ENCODE peak calls at places on chromosomes 5 and 9, in four cellular contexts. J, T, H and X are unnamed samples. For H3K9me3 and H3K4me1, the result is how much of the 10 kb centered on the place peaks cover.

GRCh38 chr5:114957384-114957783 is 212.3 kb downstream of the TRIM36 start:
- DNase-seq in J (no peak), T (no peak), H (no peak), X (no peak)

GRCh38 chr9:93636667-93637066 is 60.3 kb downstream of the PHF2 start:
- DNase-seq in J (no peak), T (no peak), H (no peak), X (no peak)

GRCh38 chr9:96189995-96190394 is 112.0 kb downstream of the HSD17B3 start:
- DNase-seq in J (no peak), T (no peak), H (no peak), X (no peak)

GRCh38 chr5:40600383-40600782 is 79.3 kb upstream of the PTGER4 start:
- DNase-seq in J (no peak), T (no peak), H (no peak), X (no peak)

GRCh38 chr5:113487779-113488644 is at the start of gene MCC:
- DNase-seq in J (peak), T (peak), H (peak), X (peak)

GRCh38 chr9:130379649-130379970 is 65.2 kb upstream of the ASS1 start:
- DNase-seq in J (no peak), T (no peak), H (no peak), X (no peak)

GRCh38 chr5:171520300-171521170 is 101.1 kb downstream of the FGF18 start:
- DNase-seq in J (peak), T (peak), H (no peak), X (no peak)

GRCh38 chr5:173232499-173233346 is 2.3 kb downstream of the NKX2-5 start:
- DNase-seq in J (no peak), T (no peak), H (no peak), X (no peak)

GRCh38 chr9:16505159-16505558 is 365.3 kb downstream of the BNC2 start:
- DNase-seq in J (peak), T (peak), H (no peak), X (no peak)

GRCh38 chr9:137319976-137320551 is 18.0 kb upstream of the NRARP start:
- DNase-seq in J (no peak), T (no peak), H (no peak), X (no peak)

GRCh38 chr5:101950050-101950449 is 346.0 kb downstream of the SLCO4C1 start:
- DNase-seq in J (no peak), T (no peak), H (no peak), X (no peak)

GRCh38 chr9:127912882-127913281 is 4.0 kb downstream of the ST6GALNAC4 start:
- DNase-seq in J (no peak), T (no peak), H (no peak), X (peak)

GRCh38 chr9:131001990-131002389 is 7.0 kb upstream of the LAMC3 start:
- DNase-seq in J (no peak), T (no peak), H (no peak), X (no peak)

GRCh38 chr9:105053209-105053652 is 125.3 kb upstream of the ABCA1 start:
- DNase-seq in J (peak), T (peak), H (no peak), X (no peak)

GRCh38 chr9:15889555-15889954 is 336.7 kb downstream of the CCDC171 start:
- DNase-seq in J (peak), T (peak), H (no peak), X (no peak)

GRCh38 chr9:105466898-105467455 is 19.1 kb downstream of the FSD1L start:
- DNase-seq in J (peak), T (peak), H (no peak), X (no peak)

GRCh38 chr5:139795074-139796001 is at the start of gene PSD2:
- DNase-seq in J (peak), T (no peak), H (no peak), X (no peak)

GRCh38 chr9:123615381-123615780 is 259.4 kb downstream of the CRB2 start:
- DNase-seq in J (no peak), T (no peak), H (no peak), X (no peak)

GRCh38 chr9:61669352-61669751 is 479.5 kb downstream of the SPATA31A7 start:
- DNase-seq in J (no peak), T (no peak), H (no peak), X (no peak)

GRCh38 chr5:86684222-86684621 is 66.5 kb downstream of the COX7C start:
- DNase-seq in J (no peak), T (peak), H (no peak), X (no peak)

GRCh38 chr5:78605611-78606010 is 43.0 kb downstream of the LHFPL2 start:
- DNase-seq in J (no peak), T (peak), H (no peak), X (no peak)

GRCh38 chr9:36969216-36969771 is 64.8 kb downstream of the PAX5 start:
- DNase-seq in J (no peak), T (no peak), H (no peak), X (no peak)

GRCh38 chr9:36970007-36970888 is 63.8 kb downstream of the PAX5 start:
- DNase-seq in J (no peak), T (no peak), H (no peak), X (no peak)

GRCh38 chr9:36971935-36972488 is 62.1 kb downstream of the PAX5 start:
- DNase-seq in J (no peak), T (no peak), H (no peak), X (no peak)

GRCh38 chr9:36976371-36977030 is 57.6 kb downstream of the PAX5 start:
- DNase-seq in J (no peak), T (no peak), H (no peak), X (no peak)

DNA sequence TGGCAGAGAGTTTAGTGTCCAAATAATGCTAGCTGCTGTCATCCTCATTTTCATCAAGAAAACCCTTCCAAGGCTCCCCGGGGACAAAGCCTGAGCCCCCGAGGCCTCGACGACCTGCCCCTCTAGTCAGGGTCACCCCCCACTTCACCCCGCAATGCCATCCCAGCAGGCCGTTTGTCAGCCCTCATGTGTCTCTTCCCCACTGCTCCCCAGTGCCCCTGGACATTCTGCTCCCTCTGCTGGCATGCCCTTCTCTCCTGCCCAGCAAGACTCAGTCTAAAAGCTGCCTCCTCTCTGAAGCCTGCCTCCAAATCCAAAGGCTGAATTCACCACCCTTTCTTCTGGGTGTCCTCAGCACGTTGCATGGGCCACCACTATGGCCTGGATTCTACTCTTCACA is 59.3 kb downstream of the PAX5 start:
- DNase-seq in J (no peak), T (no peak), H (no peak), X (no peak)
- H3K9me3 ChIP-seq in J (under half), T (under half), H (under half), X (under half)

GRCh38 chr5:90889325-90889600 is 330.7 kb downstream of the ADGRV1 start:
- DNase-seq in J (no peak), T (no peak), H (no peak), X (no peak)

GRCh38 chr5:90888511-90889324 is 330.1 kb downstream of the ADGRV1 start:
- DNase-seq in J (peak), T (peak), H (no peak), X (no peak)

GRCh38 chr5:90882448-90882847 is 323.9 kb downstream of the ADGRV1 start:
- DNase-seq in J (no peak), T (no peak), H (no peak), X (no peak)

GRCh38 chr5:90890183-90890582 is 331.6 kb downstream of the ADGRV1 start:
- DNase-seq in J (no peak), T (no peak), H (no peak), X (no peak)

GRCh38 chr5:90886381-90886780 is 327.8 kb downstream of the ADGRV1 start:
- DNase-seq in J (no peak), T (no peak), H (no peak), X (no peak)
- H3K4me1 ChIP-seq in J (under half), T (under half), H (under half), X (under half)

GRCh38 chr9:132942541-132943182 is 1.8 kb downstream of the TSC1 start:
- DNase-seq in J (peak), T (peak), H (no peak), X (peak)
- H3K9ac ChIP-seq in J (peak), T (no peak), H (no peak), X (no peak)

GRCh38 chr5:68918306-68918705 is 175.5 kb upstream of the SLC30A5 start:
- DNase-seq in J (no peak), T (no peak), H (no peak), X (no peak)

GRCh38 chr5:68924490-68925145 is 169.2 kb upstream of the SLC30A5 start:
- DNase-seq in J (peak), T (peak), H (no peak), X (no peak)

GRCh38 chr5:68919988-68920490 is 173.8 kb upstream of the SLC30A5 start:
- DNase-seq in J (no peak), T (no peak), H (no peak), X (no peak)

GRCh38 chr5:68922172-68922987 is 171.4 kb upstream of the SLC30A5 start:
- DNase-seq in J (no peak), T (no peak), H (no peak), X (no peak)

DNA sequence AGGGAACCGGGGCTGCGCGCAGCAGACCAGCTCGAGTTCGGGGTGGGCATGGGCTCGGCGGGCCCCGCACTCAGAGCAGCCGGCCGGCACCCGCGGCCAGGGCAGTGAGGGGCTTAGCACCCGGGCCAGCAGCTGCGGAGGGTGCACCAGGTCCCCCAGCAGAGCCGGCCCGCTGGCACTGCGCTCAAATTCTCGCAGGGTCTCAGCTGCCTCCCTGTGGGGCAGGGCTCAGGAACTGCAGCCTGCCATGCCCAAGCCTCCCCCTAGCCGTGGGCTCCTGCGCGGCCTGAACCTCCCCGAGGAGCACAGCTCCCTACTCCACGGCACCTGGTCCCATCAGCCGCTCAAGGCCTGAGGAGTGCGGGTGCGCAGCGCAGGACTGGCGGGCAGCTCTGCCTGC is 172.9 kb upstream of the SLC30A5 start:
- DNase-seq in J (no peak), T (no peak), H (no peak), X (no peak)
- H3K9me3 ChIP-seq in J (under half), T (under half), H (under half), X (under half)